ENCODE peak calls at places on chromosome 17, in ten cellular contexts. T is endothelial cell of umbilical vein, U is endothelial cell, S is MCF 10A, R is psoas muscle, E is uterus, D is WTC11, Y is prostate gland, B is B cell, W is GM12864. J is an unnamed sample.

GRCh38 chr17:6231886-6232767 is 161.9 kb downstream of the WSCD1 start:
- DNase-seq in T (peak), U (no peak), S (peak), R (no peak), E (no peak), D (no peak), Y (no peak), B (no peak), W (no peak), J (no peak)

GRCh38 chr17:43750154-43750553 is 8.4 kb downstream of the SOST start:
- DNase-seq in T (no peak), U (no peak), S (peak), R (no peak), E (no peak), D (no peak), Y (no peak), B (no peak), W (no peak), J (no peak)

GRCh38 chr17:20995164-20995872 is 47.5 kb downstream of the USP22 start:
- DNase-seq in T (no peak), U (no peak), S (no peak), R (peak), E (no peak), D (no peak), Y (no peak), B (no peak), W (no peak), J (no peak)

GRCh38 chr17:35243459-35244204 is 760 bp downstream of the SLFN5 start:
- DNase-seq in T (peak), U (peak), S (peak), R (peak), E (peak), D (peak), Y (peak), B (peak), W (no peak), J (peak)

GRCh38 chr17:7950578-7950977 is 18.6 kb downstream of the CNTROB start:
- DNase-seq in T (no peak), U (no peak), S (no peak), R (no peak), E (no peak), D (no peak), Y (no peak), B (no peak), W (no peak), J (no peak)

GRCh38 chr17:10380631-10381408 is 8.0 kb upstream of the MYH13 start:
- DNase-seq in T (no peak), U (no peak), S (no peak), R (no peak), E (no peak), D (no peak), Y (no peak), B (no peak), W (no peak), J (no peak)

GRCh38 chr17:40727447-40728231 is 24.1 kb upstream of the KRT24 start:
- DNase-seq in T (no peak), U (no peak), S (peak), R (no peak), E (no peak), D (no peak), Y (no peak), B (peak), W (peak), J (no peak)

GRCh38 chr17:50392621-50393020 is 4.7 kb downstream of the LRRC59 start:
- DNase-seq in T (no peak), U (no peak), S (no peak), R (no peak), E (no peak), D (no peak), Y (no peak), B (no peak), W (no peak), J (no peak)

GRCh38 chr17:8073627-8074485 is 13.7 kb downstream of the ALOX12B start:
- DNase-seq in T (peak), U (peak), S (peak), R (peak), E (no peak), D (peak), Y (no peak), B (peak), W (peak), J (peak)

GRCh38 chr17:60145006-60145935 is 4.5 kb upstream of the CA4 start:
- DNase-seq in T (no peak), U (no peak), S (no peak), R (no peak), E (no peak), D (no peak), Y (no peak), B (no peak), W (no peak), J (no peak)

GRCh38 chr17:31310260-31310659 is 3.6 kb downstream of the EVI2B start:
- DNase-seq in T (no peak), U (no peak), S (no peak), R (no peak), E (no peak), D (no peak), Y (no peak), B (no peak), W (no peak), J (no peak)

GRCh38 chr17:31919802-31920525 is 16.8 kb upstream of the SUZ12 start:
- DNase-seq in T (no peak), U (no peak), S (peak), R (no peak), E (no peak), D (no peak), Y (no peak), B (no peak), W (no peak), J (no peak)

GRCh38 chr17:37802712-37803416 is 58.0 kb upstream of the HNF1B start:
- DNase-seq in T (no peak), U (no peak), S (peak), R (no peak), E (no peak), D (no peak), Y (peak), B (no peak), W (no peak), J (no peak)

GRCh38 chr17:82563318-82563717 is 43.8 kb downstream of the FOXK2 start:
- DNase-seq in T (no peak), U (no peak), S (no peak), R (no peak), E (no peak), D (no peak), Y (no peak), B (no peak), W (no peak), J (no peak)

GRCh38 chr17:76353004-76353598 is 615 bp downstream of the PRPSAP1 start:
- DNase-seq in T (peak), U (peak), S (no peak), R (peak), E (no peak), D (no peak), Y (peak), B (no peak), W (no peak), J (peak)

GRCh38 chr17:37607637-37608368 is 1.4 kb downstream of the SYNRG start:
- DNase-seq in T (no peak), U (peak), S (no peak), R (no peak), E (no peak), D (no peak), Y (no peak), B (no peak), W (peak), J (no peak)

GRCh38 chr17:56891751-56892150 is 22.1 kb downstream of the TRIM25 start:
- DNase-seq in T (peak), U (peak), S (no peak), R (peak), E (no peak), D (peak), Y (no peak), B (peak), W (no peak), J (peak)

GRCh38 chr17:78497115-78497540 is 80.1 kb downstream of the DNAH17 start:
- DNase-seq in T (peak), U (peak), S (peak), R (peak), E (peak), D (peak), Y (peak), B (peak), W (peak), J (peak)

GRCh38 chr17:39937462-39937861 is 9.9 kb downstream of the LRRC3C start:
- DNase-seq in T (no peak), U (no peak), S (no peak), R (no peak), E (no peak), D (no peak), Y (no peak), B (no peak), W (no peak), J (no peak)

GRCh38 chr17:81884968-81885367 is 6.4 kb downstream of the ALYREF start:
- DNase-seq in T (no peak), U (no peak), S (no peak), R (no peak), E (no peak), D (no peak), Y (no peak), B (no peak), W (no peak), J (no peak)

GRCh38 chr17:49093131-49093530 is 39.4 kb upstream of the B4GALNT2 start:
- DNase-seq in T (no peak), U (no peak), S (peak), R (no peak), E (no peak), D (no peak), Y (no peak), B (no peak), W (no peak), J (no peak)

GRCh38 chr17:68704897-68705296 is 103.7 kb upstream of the FAM20A start:
- DNase-seq in T (no peak), U (no peak), S (no peak), R (no peak), E (no peak), D (no peak), Y (no peak), B (no peak), W (no peak), J (no peak)

GRCh38 chr17:73508057-73508930 is 136.0 kb downstream of the SDK2 start:
- DNase-seq in T (no peak), U (no peak), S (no peak), R (peak), E (no peak), D (no peak), Y (no peak), B (no peak), W (no peak), J (no peak)

GRCh38 chr17:63838586-63839184 is 3.8 kb downstream of the SMARCD2 start:
- DNase-seq in T (no peak), U (no peak), S (peak), R (peak), E (peak), D (peak), Y (peak), B (no peak), W (no peak), J (peak)

GRCh38 chr17:63834431-63835166 is 7.1 kb upstream of the FTSJ3 start:
- DNase-seq in T (peak), U (peak), S (peak), R (peak), E (no peak), D (peak), Y (peak), B (peak), W (peak), J (peak)

GRCh38 chr17:77848257-77848656 is 110.2 kb upstream of the TNRC6C start:
- DNase-seq in T (no peak), U (no peak), S (no peak), R (no peak), E (no peak), D (no peak), Y (no peak), B (no peak), W (no peak), J (no peak)

GRCh38 chr17:31388770-31389672 is 2.5 kb upstream of the RAB11FIP4 start:
- DNase-seq in T (peak), U (peak), S (peak), R (no peak), E (no peak), D (peak), Y (no peak), B (no peak), W (no peak), J (peak)

GRCh38 chr17:73632513-73632912 is 11.7 kb downstream of the SDK2 start:
- DNase-seq in T (no peak), U (no peak), S (no peak), R (no peak), E (no peak), D (no peak), Y (no peak), B (no peak), W (no peak), J (no peak)

GRCh38 chr17:70661342-70662222 is 492.2 kb downstream of the KCNJ2 start:
- DNase-seq in T (no peak), U (no peak), S (no peak), R (no peak), E (no peak), D (no peak), Y (no peak), B (no peak), W (no peak), J (no peak)

GRCh38 chr17:79951361-79952264 is 84.1 kb downstream of the TBC1D16 start:
- DNase-seq in T (no peak), U (no peak), S (peak), R (peak), E (no peak), D (no peak), Y (peak), B (peak), W (no peak), J (peak)

GRCh38 chr17:59160203-59161025 is 4.9 kb downstream of the PRR11 start:
- DNase-seq in T (peak), U (no peak), S (no peak), R (no peak), E (no peak), D (no peak), Y (no peak), B (no peak), W (peak), J (no peak)

GRCh38 chr17:45672301-45672700 is 111.8 kb upstream of the CRHR1 start:
- DNase-seq in T (no peak), U (no peak), S (no peak), R (no peak), E (no peak), D (peak), Y (no peak), B (no peak), W (no peak), J (no peak)

GRCh38 chr17:78875738-78876597 is 27.0 kb downstream of the CEP295NL start:
- DNase-seq in T (peak), U (no peak), S (no peak), R (no peak), E (no peak), D (no peak), Y (no peak), B (no peak), W (no peak), J (no peak)

GRCh38 chr17:44539664-44540063 is 17.6 kb upstream of the FZD2 start:
- DNase-seq in T (no peak), U (no peak), S (no peak), R (no peak), E (no peak), D (peak), Y (no peak), B (no peak), W (no peak), J (peak)

GRCh38 chr17:55726440-55726839 is 3.8 kb upstream of the TMEM100 start:
- DNase-seq in T (peak), U (no peak), S (peak), R (peak), E (peak), D (no peak), Y (peak), B (no peak), W (no peak), J (no peak)

GRCh38 chr17:39094607-39095308 is 56.7 kb downstream of the PLXDC1 start:
- DNase-seq in T (no peak), U (no peak), S (no peak), R (no peak), E (no peak), D (no peak), Y (no peak), B (no peak), W (no peak), J (no peak)

GRCh38 chr17:28675980-28676379 is 14.0 kb downstream of the SUPT6H start:
- DNase-seq in T (no peak), U (no peak), S (peak), R (no peak), E (no peak), D (no peak), Y (no peak), B (no peak), W (no peak), J (no peak)
- TF ChIP-seq CTCF in T (no peak), U (no peak), S (no peak), R (no peak), E (no peak), D (peak), Y (no peak), B (peak), W (peak), J (no peak)

GRCh38 chr17:18896146-18896545 is 38.2 kb downstream of the PRPSAP2 start:
- DNase-seq in T (peak), U (no peak), S (no peak), R (no peak), E (no peak), D (no peak), Y (no peak), B (no peak), W (no peak), J (no peak)
- TF ChIP-seq CTCF in T (no peak), U (no peak), S (no peak), R (no peak), E (no peak), D (no peak), Y (no peak), B (no peak), W (no peak), J (no peak)

GRCh38 chr17:4156750-4157381 is 13.9 kb downstream of the CYB5D2 start:
- DNase-seq in T (no peak), U (peak), S (no peak), R (no peak), E (no peak), D (peak), Y (no peak), B (no peak), W (no peak), J (peak)
- TF ChIP-seq CTCF in T (peak), U (no peak), S (no peak), R (peak), E (no peak), D (peak), Y (no peak), B (no peak), W (peak), J (no peak)

GRCh38 chr17:16197276-16197675 is 18.1 kb downstream of the NCOR1 start:
- DNase-seq in T (peak), U (no peak), S (no peak), R (no peak), E (no peak), D (no peak), Y (no peak), B (no peak), W (no peak), J (no peak)

GRCh38 chr17:16199093-16199492 is 16.2 kb downstream of the NCOR1 start:
- DNase-seq in T (peak), U (peak), S (no peak), R (no peak), E (no peak), D (no peak), Y (no peak), B (no peak), W (no peak), J (no peak)
- TF ChIP-seq CTCF in T (no peak), U (no peak), S (no peak), R (no peak), E (no peak), D (no peak), Y (no peak), B (no peak), W (no peak), J (no peak)

J was measured in glutamatergic neuron.